ENCODE peak calls at places on chromosomes 13 and 19, in four cellular contexts. One of them, this sample, is unnamed. For H3K4me1, the result is how much of the 10 kb centered on the place peaks cover.

GRCh38 chr13:98947925-98948324 is 29.9 kb downstream of the DOCK9 start:
- DNase-seq in astrocyte: no peak
- DNase-seq in tibial nerve: no peak
- DNase-seq in fibroblast of lung: no peak
- DNase-seq in this sample: no peak

GRCh38 chr19:33505823-33506222 is 15.8 kb downstream of the PEPD start:
- DNase-seq in astrocyte: no peak
- DNase-seq in fibroblast of lung: no peak
- DNase-seq in tibial nerve: no peak
- DNase-seq in this sample: no peak

GRCh38 chr13:105428816-105429215 is 1106.6 kb downstream of the EFNB2 start:
- DNase-seq in fibroblast of lung: peak
- DNase-seq in astrocyte: peak
- DNase-seq in tibial nerve: no peak
- DNase-seq in this sample: no peak

GRCh38 chr13:42497798-42498197 is 76.2 kb upstream of the TNFSF11 start:
- DNase-seq in astrocyte: peak
- DNase-seq in fibroblast of lung: peak
- DNase-seq in tibial nerve: no peak
- DNase-seq in this sample: no peak

GRCh38 chr13:109361562-109361961 is 424.8 kb downstream of the IRS2 start:
- DNase-seq in fibroblast of lung: no peak
- DNase-seq in astrocyte: no peak
- DNase-seq in tibial nerve: no peak
- DNase-seq in this sample: no peak

GRCh38 chr13:44651209-44651608 is 75.1 kb upstream of the TSC22D1 start:
- DNase-seq in astrocyte: no peak
- DNase-seq in tibial nerve: no peak
- DNase-seq in fibroblast of lung: no peak
- DNase-seq in this sample: no peak

GRCh38 chr19:16075430-16076153 is 703 bp upstream of the TPM4 start:
- DNase-seq in astrocyte: no peak
- DNase-seq in fibroblast of lung: peak
- DNase-seq in tibial nerve: no peak
- DNase-seq in this sample: no peak

GRCh38 chr19:5308471-5309437 is 31.9 kb downstream of the PTPRS start:
- DNase-seq in tibial nerve: peak
- DNase-seq in astrocyte: peak
- DNase-seq in fibroblast of lung: peak
- DNase-seq in this sample: peak

GRCh38 chr13:64397699-64398098 is 2832.4 kb downstream of the PCDH9 start:
- DNase-seq in fibroblast of lung: peak
- DNase-seq in tibial nerve: no peak
- DNase-seq in astrocyte: peak
- DNase-seq in this sample: no peak

GRCh38 chr19:29731331-29731850 is 16.3 kb upstream of the C19orf12 start:
- DNase-seq in astrocyte: no peak
- DNase-seq in tibial nerve: no peak
- DNase-seq in fibroblast of lung: no peak
- DNase-seq in this sample: no peak

GRCh38 chr13:30526612-30527217 is 61.0 kb upstream of the HMGB1 start:
- DNase-seq in tibial nerve: no peak
- DNase-seq in astrocyte: no peak
- DNase-seq in fibroblast of lung: peak
- DNase-seq in this sample: no peak

GRCh38 chr13:69912576-69913074 is 195.0 kb upstream of the ATXN8OS start:
- DNase-seq in astrocyte: no peak
- DNase-seq in tibial nerve: no peak
- DNase-seq in fibroblast of lung: no peak
- DNase-seq in this sample: no peak

GRCh38 chr19:39415111-39416046 is 2.9 kb downstream of the PLEKHG2 start:
- DNase-seq in fibroblast of lung: no peak
- DNase-seq in tibial nerve: no peak
- DNase-seq in astrocyte: no peak
- DNase-seq in this sample: no peak
- TF ChIP-seq CTCF in fibroblast of lung: no peak
- TF ChIP-seq CTCF in tibial nerve: no peak
- TF ChIP-seq CTCF in astrocyte: no peak
- TF ChIP-seq CTCF in this sample: no peak

GRCh38 chr13:73179906-73180305 is 121.1 kb downstream of the KLF5 start:
- DNase-seq in astrocyte: no peak
- DNase-seq in tibial nerve: no peak
- DNase-seq in fibroblast of lung: peak
- DNase-seq in this sample: no peak
- H3K4me3 ChIP-seq in astrocyte: no peak
- H3K4me3 ChIP-seq in tibial nerve: no peak
- H3K4me3 ChIP-seq in fibroblast of lung: no peak
- H3K4me3 ChIP-seq in this sample: no peak

GRCh38 chr19:6767357-6768235 is at the start of gene SH2D3A:
- DNase-seq in tibial nerve: no peak
- DNase-seq in fibroblast of lung: peak
- DNase-seq in astrocyte: no peak
- DNase-seq in this sample: no peak
- H3K4me1 ChIP-seq in tibial nerve: under half
- H3K4me1 ChIP-seq in fibroblast of lung: under half
- H3K4me1 ChIP-seq in astrocyte: under half
- H3K4me1 ChIP-seq in this sample: under half

GRCh38 chr13:113763961-113764792 is 5.2 kb downstream of the TMEM255B start:
- DNase-seq in astrocyte: no peak
- DNase-seq in fibroblast of lung: no peak
- DNase-seq in tibial nerve: no peak
- DNase-seq in this sample: no peak
- TF ChIP-seq CTCF in astrocyte: no peak
- TF ChIP-seq CTCF in fibroblast of lung: no peak
- TF ChIP-seq CTCF in tibial nerve: no peak
- TF ChIP-seq CTCF in this sample: no peak

GRCh38 chr19:38834590-38834989 is 3.0 kb upstream of the ECH1 start:
- DNase-seq in fibroblast of lung: no peak
- DNase-seq in astrocyte: no peak
- DNase-seq in tibial nerve: no peak
- DNase-seq in this sample: no peak
- H3K4me3 ChIP-seq in fibroblast of lung: no peak
- H3K4me3 ChIP-seq in astrocyte: no peak
- H3K4me3 ChIP-seq in tibial nerve: no peak
- H3K4me3 ChIP-seq in this sample: no peak

GRCh38 chr13:36919206-36919832 is 719 bp downstream of the SMAD9 start:
- DNase-seq in tibial nerve: peak
- DNase-seq in astrocyte: peak
- DNase-seq in fibroblast of lung: peak
- DNase-seq in this sample: peak
- H3K4me1 ChIP-seq in tibial nerve: under half
- H3K4me1 ChIP-seq in astrocyte: under half
- H3K4me1 ChIP-seq in fibroblast of lung: under half
- H3K4me1 ChIP-seq in this sample: under half

GRCh38 chr19:13079542-13079986 is 23.1 kb downstream of the LYL1 start:
- DNase-seq in tibial nerve: no peak
- DNase-seq in fibroblast of lung: peak
- DNase-seq in astrocyte: no peak
- DNase-seq in this sample: no peak

GRCh38 chr19:13083008-13083404 is 19.7 kb downstream of the LYL1 start:
- DNase-seq in tibial nerve: no peak
- DNase-seq in fibroblast of lung: no peak
- DNase-seq in astrocyte: no peak
- DNase-seq in this sample: no peak

GRCh38 chr19:13085673-13086072 is 17.0 kb downstream of the LYL1 start:
- DNase-seq in fibroblast of lung: no peak
- DNase-seq in tibial nerve: no peak
- DNase-seq in astrocyte: no peak
- DNase-seq in this sample: no peak

GRCh38 chr19:13083627-13084026 is 19.0 kb downstream of the LYL1 start:
- DNase-seq in tibial nerve: no peak
- DNase-seq in fibroblast of lung: no peak
- DNase-seq in astrocyte: no peak
- DNase-seq in this sample: no peak

DNA sequence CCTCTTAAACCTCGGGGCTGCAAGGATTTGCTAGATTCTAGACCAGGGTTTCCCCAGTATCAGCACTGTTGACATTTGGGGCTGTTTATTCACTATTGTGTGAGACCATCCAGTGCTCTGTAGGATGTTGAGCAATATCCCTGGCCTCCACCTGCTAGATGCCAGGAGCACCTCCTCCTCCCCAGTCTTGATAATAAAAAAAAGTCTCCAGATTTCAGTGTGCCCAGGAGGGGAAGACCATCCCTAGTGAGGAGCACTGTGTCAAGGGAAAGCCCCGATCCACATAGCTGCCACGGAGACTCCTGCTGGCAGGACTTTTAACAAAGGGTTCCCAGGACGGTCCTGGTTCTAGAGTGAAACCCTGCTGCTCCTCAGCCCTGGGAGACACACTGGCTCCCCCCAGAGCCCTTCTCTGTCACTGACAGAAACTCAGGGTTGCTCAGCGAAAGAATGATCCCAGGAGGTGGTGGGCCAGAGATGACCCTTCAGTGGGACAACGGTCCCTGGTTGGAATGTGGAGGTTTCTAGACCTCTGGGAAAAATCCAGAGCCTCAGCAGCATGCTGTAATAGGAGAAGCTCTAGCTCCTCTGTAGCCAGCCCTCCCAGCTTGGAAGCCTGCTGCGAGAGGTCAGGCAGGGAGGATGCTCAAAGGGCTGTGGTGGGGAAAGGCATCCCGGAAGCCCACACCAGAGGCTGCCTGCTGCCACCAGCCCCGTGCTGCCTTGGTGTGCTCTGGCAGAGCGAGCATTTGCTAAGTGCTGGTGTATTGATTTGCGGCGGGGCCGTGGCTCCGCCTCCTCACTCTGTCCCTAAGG is 20.3 kb downstream of the LYL1 start:
- DNase-seq in tibial nerve: peak
- DNase-seq in astrocyte: peak
- DNase-seq in fibroblast of lung: peak
- DNase-seq in this sample: no peak
- TF ChIP-seq CTCF in tibial nerve: no peak
- TF ChIP-seq CTCF in astrocyte: peak
- TF ChIP-seq CTCF in fibroblast of lung: peak
- TF ChIP-seq CTCF in this sample: peak

DNA sequence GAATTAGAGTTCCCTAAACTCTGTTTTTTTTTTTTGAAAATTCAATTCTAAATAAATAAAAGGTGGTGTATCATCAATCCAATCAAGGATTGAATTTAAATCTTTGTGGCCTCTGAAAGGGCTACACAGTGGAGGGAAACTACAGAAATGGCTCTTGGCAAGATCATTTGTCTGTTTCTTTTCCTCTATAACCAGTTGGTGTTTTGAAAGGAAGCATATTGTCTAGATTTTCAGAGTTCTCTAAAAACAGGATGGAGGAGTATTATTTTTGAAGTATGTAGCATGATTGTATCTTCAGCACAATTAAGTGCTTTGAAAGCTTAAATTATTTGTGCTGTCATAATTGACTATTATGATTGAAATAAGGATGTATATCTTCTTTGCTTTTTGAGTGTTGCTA is 29.8 kb downstream of the WASF3 start:
- DNase-seq in astrocyte: no peak
- DNase-seq in fibroblast of lung: no peak
- DNase-seq in tibial nerve: no peak
- DNase-seq in this sample: no peak
- H3K4me3 ChIP-seq in astrocyte: no peak
- H3K4me3 ChIP-seq in fibroblast of lung: no peak
- H3K4me3 ChIP-seq in tibial nerve: no peak
- H3K4me3 ChIP-seq in this sample: no peak

DNA sequence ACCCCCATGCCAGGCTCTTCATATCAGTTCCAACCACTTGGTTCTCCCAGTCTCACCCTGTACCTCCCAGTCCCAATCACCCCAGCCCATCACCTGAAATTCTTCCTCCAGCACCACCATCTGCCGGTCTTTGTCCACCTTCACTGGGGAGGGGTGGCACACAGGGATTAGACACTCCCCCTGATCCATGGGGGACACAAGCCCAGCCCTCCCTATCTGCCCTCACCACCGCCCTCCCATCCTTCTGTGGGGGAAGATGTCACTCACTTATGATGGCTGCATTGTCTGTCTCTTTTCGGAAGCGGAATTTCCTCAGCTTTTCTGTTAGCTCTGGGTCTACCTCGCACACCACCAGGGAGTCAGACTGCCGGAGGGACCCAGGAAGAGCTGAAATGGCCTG is 675 bp downstream of the GMFG start:
- DNase-seq in astrocyte: no peak
- DNase-seq in fibroblast of lung: no peak
- DNase-seq in tibial nerve: no peak
- DNase-seq in this sample: no peak
- H3K4me1 ChIP-seq in astrocyte: under half
- H3K4me1 ChIP-seq in fibroblast of lung: under half
- H3K4me1 ChIP-seq in tibial nerve: under half
- H3K4me1 ChIP-seq in this sample: under half

DNA sequence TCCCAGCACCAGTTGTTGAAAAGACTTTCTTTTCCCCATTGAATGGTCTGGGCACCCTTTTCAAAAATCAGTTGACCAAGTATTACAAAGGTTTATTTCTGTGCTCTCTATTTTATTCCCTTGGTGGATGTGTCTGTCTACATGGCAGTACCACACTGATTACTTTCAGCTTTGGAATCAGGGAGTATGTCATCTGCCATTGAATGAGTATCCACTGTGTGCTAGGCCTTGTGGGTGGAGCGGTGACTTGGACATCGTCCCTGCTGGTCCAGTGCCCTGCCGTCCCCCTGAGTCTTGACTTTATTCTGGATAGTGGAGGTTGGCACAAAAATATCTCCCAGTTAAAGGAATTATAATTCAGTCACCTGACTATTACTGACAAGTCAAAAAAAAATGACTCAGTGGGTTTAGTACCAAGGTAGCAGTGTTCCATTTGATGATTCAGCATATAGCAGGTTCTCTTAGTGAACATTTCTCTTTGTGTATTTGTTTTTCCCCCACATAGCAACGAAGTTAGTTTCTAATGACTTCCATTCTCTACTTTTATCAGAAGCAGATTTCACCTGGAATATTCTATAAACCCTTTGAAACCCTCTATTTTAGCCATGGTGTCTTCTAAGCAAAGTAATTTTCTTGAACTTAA is 3.9 kb downstream of the UPF3A start:
- DNase-seq in fibroblast of lung: no peak
- DNase-seq in tibial nerve: no peak
- DNase-seq in astrocyte: peak
- DNase-seq in this sample: no peak
- TF ChIP-seq CTCF in fibroblast of lung: no peak
- TF ChIP-seq CTCF in tibial nerve: no peak
- TF ChIP-seq CTCF in astrocyte: no peak
- TF ChIP-seq CTCF in this sample: no peak

This sample was measured in right atrium auricular region.